ENCODE peak calls at places on chromosomes 12 and 14, in seven cellular contexts. E, P, Y, J, O, Z and L are unnamed samples.
A peak's percentile ranks its signal among the peaks of the same experiment; 100 is the strongest.

GRCh38 chr14:62003701-62004100 is 241.5 kb downstream of the SNAPC1 start:
- DNase-seq in J (no peak), P (no peak), Z (no peak), E (no peak), O (no peak), Y (no peak), L (no peak)

GRCh38 chr12:67506739-67507138 is 141.8 kb upstream of the DYRK2 start:
- DNase-seq in Y (no peak), O (no peak), E (no peak), Z (no peak), P (no peak), J (no peak), L (no peak)

GRCh38 chr14:33899723-33900341 is 51.0 kb downstream of the EGLN3 start:
- DNase-seq in Y (no peak), E (no peak), P (no peak), O (no peak), J (no peak), Z (no peak), L (no peak)

GRCh38 chr14:93023039-93023438 is 92.7 kb downstream of the ITPK1 start:
- DNase-seq in Z (no peak), P (no peak), J (no peak), O (no peak), E (no peak), Y (no peak), L (no peak)

GRCh38 chr12:115102450-115102849 is 418.5 kb upstream of the TBX3 start:
- DNase-seq in O (no peak), Y (no peak), Z (no peak), P (no peak), J (no peak), E (no peak), L (no peak)

GRCh38 chr12:77736219-77736965 is 94.3 kb upstream of the NAV3 start:
- DNase-seq in J (no peak), Z (no peak), E (no peak), P (no peak), O (no peak), Y (no peak), L (no peak)

GRCh38 chr12:76010732-76011458 is 20.7 kb downstream of the PHLDA1 start:
- DNase-seq in P (no peak), Y (no peak), O (no peak), Z (no peak), E (no peak), J (no peak), L (no peak)

GRCh38 chr12:32390572-32391219 is 8.7 kb upstream of the FGD4 start:
- DNase-seq in Y (peak; percentile 57), P (peak; percentile 90), E (no peak), O (no peak), Z (no peak), J (no peak), L (no peak)

GRCh38 chr12:10242539-10242938 is 29.9 kb downstream of the GABARAPL1 start:
- DNase-seq in E (no peak), Z (no peak), Y (no peak), J (no peak), P (no peak), O (no peak), L (no peak)

GRCh38 chr12:56840922-56841321 is 77.8 kb downstream of the HSD17B6 start:
- DNase-seq in O (no peak), Z (no peak), Y (no peak), P (no peak), E (no peak), J (no peak), L (no peak)

GRCh38 chr14:103031956-103032355 is 25.4 kb downstream of the CDC42BPB start:
- DNase-seq in Y (peak; percentile 44), Z (no peak), J (peak; percentile 33), O (no peak), P (peak; percentile 59), E (no peak), L (no peak)

GRCh38 chr12:100138048-100138907 is 4.4 kb downstream of the BLTP3B start:
- DNase-seq in Z (no peak), Y (no peak), J (no peak), P (no peak), O (no peak), E (no peak), L (no peak)

GRCh38 chr12:56382611-56383010 is 20.0 kb upstream of the APOF start:
- DNase-seq in J (no peak), E (no peak), Z (no peak), Y (no peak), P (peak; percentile 51), O (no peak), L (no peak)

GRCh38 chr14:92309968-92310367 is 13.0 kb upstream of the SLC24A4 start:
- DNase-seq in Y (no peak), O (no peak), J (no peak), P (no peak), Z (no peak), E (no peak), L (no peak)

GRCh38 chr12:132320767-132321211 is 8.6 kb downstream of the GALNT9 start:
- DNase-seq in P (peak; percentile 64), Z (no peak), Y (no peak), E (no peak), J (no peak), O (no peak), L (no peak)

DNA sequence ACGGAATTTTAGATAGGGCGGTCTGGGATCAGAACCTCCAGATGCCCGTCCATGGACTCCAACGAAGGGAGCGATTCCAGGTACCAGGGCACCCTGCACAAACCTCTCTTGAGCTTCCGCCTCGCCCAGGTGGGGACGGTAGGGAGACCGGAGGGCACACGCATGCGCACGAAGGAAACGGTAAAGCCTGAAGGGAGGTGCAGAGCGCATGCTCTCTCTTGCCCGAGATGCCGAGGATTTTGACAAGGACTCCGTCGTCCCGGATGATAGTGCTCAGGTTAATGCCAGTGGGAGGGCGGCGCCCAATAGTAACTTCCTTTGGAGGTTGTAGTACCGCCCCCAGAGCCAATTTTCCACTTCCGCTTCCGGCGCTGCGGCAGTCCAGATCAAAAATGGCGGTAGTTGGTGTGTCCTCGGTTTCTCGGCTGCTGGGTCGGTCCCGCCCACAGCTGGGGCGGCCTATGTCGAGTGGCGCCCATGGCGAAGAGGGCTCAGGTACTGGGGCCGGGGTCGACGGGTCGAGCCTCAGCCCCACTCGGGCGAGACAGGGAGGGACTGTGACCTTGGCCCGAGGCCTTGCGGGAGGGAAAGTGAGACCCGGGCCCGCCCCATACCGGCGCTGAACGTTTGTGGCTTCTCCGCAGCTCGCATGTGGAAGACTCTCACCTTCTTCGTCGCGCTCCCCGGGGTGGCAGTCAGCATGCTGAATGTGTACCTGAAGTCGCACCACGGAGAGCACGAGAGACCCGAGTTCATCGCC is at the start of gene COX6A1:
- DNase-seq in Y (peak; percentile 97), Z (peak; percentile 98), J (peak; percentile 99), E (peak; percentile 97), P (peak; percentile 90), O (peak; percentile 79), L (peak; percentile 98)
- TF ChIP-seq EP300 in Y (no peak), Z (no peak), J (no peak), E (no peak), P (no peak), O (peak; percentile 85), L (no peak)

GRCh38 chr12:6963016-6963731 is 7.3 kb downstream of the PHB2 start:
- DNase-seq in O (no peak), E (peak; percentile 83), J (no peak), P (peak; percentile 90), Z (peak; percentile 65), Y (peak; percentile 95), L (no peak)
- TF ChIP-seq POLR2A in O (no peak), E (no peak), J (no peak), P (no peak), Z (peak; percentile 85), Y (peak; percentile 52), L (no peak)

GRCh38 chr12:26276709-26277108 is 81.3 kb downstream of the SSPN start:
- DNase-seq in Y (no peak), J (no peak), E (no peak), O (no peak), P (no peak), Z (no peak), L (no peak)

GRCh38 chr12:26271889-26272492 is 76.6 kb downstream of the SSPN start:
- DNase-seq in J (no peak), Z (peak; percentile 89), P (peak; percentile 92), O (peak; percentile 66), Y (peak; percentile 81), E (peak; percentile 80), L (no peak)

GRCh38 chr12:26273811-26274210 is 78.4 kb downstream of the SSPN start:
- DNase-seq in P (no peak), O (no peak), J (no peak), E (no peak), Y (no peak), Z (no peak), L (no peak)

GRCh38 chr12:26275313-26276257 is 80.2 kb downstream of the SSPN start:
- DNase-seq in Y (no peak), P (no peak), J (no peak), O (no peak), E (no peak), Z (no peak), L (no peak)

GRCh38 chr12:26274441-26275312 is 79.3 kb downstream of the SSPN start:
- DNase-seq in Z (peak; percentile 95), E (peak; percentile 90), O (peak; percentile 74), P (no peak), J (peak; percentile 91), Y (peak; percentile 85), L (peak; percentile 96)
- H3K27ac ChIP-seq in Z (peak overlapping the region; percentile 77), E (peak overlapping the region; percentile 83), O (peak overlapping the region; percentile 71), P (peak overlapping the region; percentile 82), J (peak overlapping the region; percentile 83), Y (peak overlapping the region; percentile 78), L (peak overlapping the region; percentile 81)

GRCh38 chr14:64126548-64126947 is 167.6 kb downstream of the ESR2 start:
- DNase-seq in E (no peak), J (no peak), O (no peak), Y (no peak), P (no peak), Z (no peak), L (no peak)
- TF ChIP-seq EP300 in E (no peak), J (no peak), O (no peak), Y (no peak), P (no peak), Z (no peak), L (no peak)